ENCODE peak calls at places on chromosomes 6 and 20, in nine cellular contexts. T is stimulated activated naive CD4-positive, alpha-beta T cell; M is AG08395; Q is SW480; R is GOT3; H is stimulated activated CD4-positive, alpha-beta T cell treated with anti-CD3 and anti-CD28 coated beads, Interleukin-1b, Interleukin-23, amount 100 ng/mL, for 1 hour; N is esophagus squamous epithelium; Y is substantia nigra; X is NCI-H2029. U is an unnamed sample.

GRCh38 chr6:105488521-105489212 is 85.8 kb upstream of the PREP start:
- DNase-seq in T (no peak), M (no peak), Q (no peak), R (no peak), H (no peak), N (no peak), Y (no peak), X (no peak), U (no peak)

GRCh38 chr6:147071786-147072185 is 132.4 kb upstream of the STXBP5 start:
- DNase-seq in T (no peak), M (no peak), Q (no peak), R (no peak), H (no peak), N (no peak), Y (no peak), X (no peak), U (no peak)

GRCh38 chr20:48807051-48807450 is 20.7 kb downstream of the PREX1 start:
- DNase-seq in T (no peak), M (no peak), Q (no peak), R (no peak), H (no peak), N (no peak), Y (no peak), X (no peak), U (no peak)

GRCh38 chr6:108556864-108557493 is 3.7 kb upstream of the FOXO3 start:
- DNase-seq in T (no peak), M (no peak), Q (peak), R (no peak), H (no peak), N (no peak), Y (no peak), X (no peak), U (no peak)

GRCh38 chr20:37596890-37597539 is 69.3 kb upstream of the BLCAP start:
- DNase-seq in T (no peak), M (no peak), Q (no peak), R (no peak), H (no peak), N (no peak), Y (no peak), X (no peak), U (no peak)

GRCh38 chr20:10557685-10558084 is 116.1 kb downstream of the JAG1 start:
- DNase-seq in T (no peak), M (no peak), Q (no peak), R (no peak), H (no peak), N (no peak), Y (no peak), X (peak), U (no peak)

GRCh38 chr20:3251806-3252205 is 12.8 kb upstream of the SLC4A11 start:
- DNase-seq in T (no peak), M (no peak), Q (no peak), R (no peak), H (no peak), N (no peak), Y (peak), X (no peak), U (no peak)

GRCh38 chr20:50248104-50248631 is 57.5 kb downstream of the CEBPB start:
- DNase-seq in T (no peak), M (peak), Q (no peak), R (peak), H (no peak), N (no peak), Y (no peak), X (no peak), U (no peak)

GRCh38 chr6:21348462-21349195 is 244.9 kb upstream of the SOX4 start:
- DNase-seq in T (no peak), M (peak), Q (no peak), R (peak), H (no peak), N (no peak), Y (no peak), X (peak), U (no peak)

GRCh38 chr6:43986177-43986825 is 141.0 kb downstream of the MRPL14 start:
- DNase-seq in T (no peak), M (no peak), Q (no peak), R (no peak), H (no peak), N (no peak), Y (no peak), X (no peak), U (no peak)

GRCh38 chr6:105608711-105609374 is 206.0 kb upstream of the PREP start:
- DNase-seq in T (no peak), M (peak), Q (peak), R (no peak), H (no peak), N (no peak), Y (no peak), X (no peak), U (no peak)

GRCh38 chr6:116280161-116280959 is 630 bp upstream of the TSPYL1 start:
- DNase-seq in T (no peak), M (no peak), Q (peak), R (no peak), H (no peak), N (no peak), Y (no peak), X (peak), U (no peak)

GRCh38 chr6:43984442-43985321 is 142.6 kb downstream of the MRPL14 start:
- DNase-seq in T (no peak), M (no peak), Q (no peak), R (no peak), H (no peak), N (no peak), Y (no peak), X (no peak), U (no peak)

U was measured in stimulated activated naive B cell treated with anti-CD40 and anti-IgM and Interleukin-4, amounts not matched to agents 10 μg/mL and 1 μg/mL and 100 μg/mL, for 72 hours.